ENCODE peak calls at places on chromosome 6, in five cellular contexts. One of them, this sample, is unnamed.

GRCh38 chr6:112027942-112028674 is 25.8 kb upstream of the CCN6 start:
- DNase-seq in cardiac fibroblast: peak; percentile 50
- DNase-seq in CD8-positive, alpha-beta memory T cell: peak; percentile 72
- DNase-seq in fibroblast of pulmonary artery: peak; percentile 27
- DNase-seq in upper lobe of right lung: no peak
- DNase-seq in this sample: no peak

GRCh38 chr6:153104220-153104619 is 26.9 kb downstream of the RGS17 start:
- DNase-seq in cardiac fibroblast: peak; percentile 18
- DNase-seq in CD8-positive, alpha-beta memory T cell: no peak
- DNase-seq in fibroblast of pulmonary artery: no peak
- DNase-seq in upper lobe of right lung: no peak
- DNase-seq in this sample: no peak

GRCh38 chr6:142421285-142422202 is 119.7 kb downstream of the ADGRG6 start:
- DNase-seq in cardiac fibroblast: no peak
- DNase-seq in CD8-positive, alpha-beta memory T cell: no peak
- DNase-seq in fibroblast of pulmonary artery: no peak
- DNase-seq in upper lobe of right lung: no peak
- DNase-seq in this sample: no peak

GRCh38 chr6:148972481-148972880 is 225.7 kb downstream of the UST start:
- DNase-seq in cardiac fibroblast: no peak
- DNase-seq in CD8-positive, alpha-beta memory T cell: peak; percentile 62
- DNase-seq in fibroblast of pulmonary artery: no peak
- DNase-seq in upper lobe of right lung: no peak
- DNase-seq in this sample: no peak

GRCh38 chr6:149900620-149901443 is 2.9 kb upstream of the RAET1E start:
- DNase-seq in cardiac fibroblast: no peak
- DNase-seq in CD8-positive, alpha-beta memory T cell: no peak
- DNase-seq in fibroblast of pulmonary artery: no peak
- DNase-seq in upper lobe of right lung: peak; percentile 57
- DNase-seq in this sample: no peak

GRCh38 chr6:122180132-122180531 is 219.3 kb upstream of the HSF2 start:
- DNase-seq in cardiac fibroblast: no peak
- DNase-seq in CD8-positive, alpha-beta memory T cell: no peak
- DNase-seq in fibroblast of pulmonary artery: no peak
- DNase-seq in upper lobe of right lung: no peak
- DNase-seq in this sample: no peak

GRCh38 chr6:97978855-97979271 is 695.8 kb upstream of the MMS22L start:
- DNase-seq in cardiac fibroblast: no peak
- DNase-seq in CD8-positive, alpha-beta memory T cell: no peak
- DNase-seq in fibroblast of pulmonary artery: no peak
- DNase-seq in upper lobe of right lung: no peak
- DNase-seq in this sample: no peak

GRCh38 chr6:26003102-26003694 is 40.6 kb downstream of the TRIM38 start:
- DNase-seq in cardiac fibroblast: peak; percentile 74
- DNase-seq in CD8-positive, alpha-beta memory T cell: peak; percentile 65
- DNase-seq in fibroblast of pulmonary artery: peak; percentile 71
- DNase-seq in upper lobe of right lung: no peak
- DNase-seq in this sample: no peak

GRCh38 chr6:71419954-71420692 is 131.5 kb downstream of the OGFRL1 start:
- DNase-seq in cardiac fibroblast: peak; percentile 58
- DNase-seq in CD8-positive, alpha-beta memory T cell: no peak
- DNase-seq in fibroblast of pulmonary artery: peak; percentile 47
- DNase-seq in upper lobe of right lung: peak; percentile 82
- DNase-seq in this sample: no peak

GRCh38 chr6:141107562-141108160 is 1025.1 kb upstream of the GJE1 start:
- DNase-seq in cardiac fibroblast: peak; percentile 23
- DNase-seq in CD8-positive, alpha-beta memory T cell: no peak
- DNase-seq in fibroblast of pulmonary artery: peak; percentile 65
- DNase-seq in upper lobe of right lung: no peak
- DNase-seq in this sample: no peak

GRCh38 chr6:141105481-141105880 is 1027.2 kb upstream of the GJE1 start:
- DNase-seq in cardiac fibroblast: peak; percentile 62
- DNase-seq in CD8-positive, alpha-beta memory T cell: no peak
- DNase-seq in fibroblast of pulmonary artery: peak; percentile 53
- DNase-seq in upper lobe of right lung: no peak
- DNase-seq in this sample: no peak

GRCh38 chr6:141110486-141110885 is 1022.2 kb upstream of the GJE1 start:
- DNase-seq in cardiac fibroblast: peak; percentile 61
- DNase-seq in CD8-positive, alpha-beta memory T cell: no peak
- DNase-seq in fibroblast of pulmonary artery: peak; percentile 79
- DNase-seq in upper lobe of right lung: no peak
- DNase-seq in this sample: no peak
- H3K4me3 ChIP-seq in cardiac fibroblast: no peak overlapping the region
- H3K4me3 ChIP-seq in CD8-positive, alpha-beta memory T cell: no peak overlapping the region
- H3K4me3 ChIP-seq in fibroblast of pulmonary artery: no peak overlapping the region
- H3K4me3 ChIP-seq in upper lobe of right lung: no peak overlapping the region
- H3K4me3 ChIP-seq in this sample: no peak overlapping the region

DNA sequence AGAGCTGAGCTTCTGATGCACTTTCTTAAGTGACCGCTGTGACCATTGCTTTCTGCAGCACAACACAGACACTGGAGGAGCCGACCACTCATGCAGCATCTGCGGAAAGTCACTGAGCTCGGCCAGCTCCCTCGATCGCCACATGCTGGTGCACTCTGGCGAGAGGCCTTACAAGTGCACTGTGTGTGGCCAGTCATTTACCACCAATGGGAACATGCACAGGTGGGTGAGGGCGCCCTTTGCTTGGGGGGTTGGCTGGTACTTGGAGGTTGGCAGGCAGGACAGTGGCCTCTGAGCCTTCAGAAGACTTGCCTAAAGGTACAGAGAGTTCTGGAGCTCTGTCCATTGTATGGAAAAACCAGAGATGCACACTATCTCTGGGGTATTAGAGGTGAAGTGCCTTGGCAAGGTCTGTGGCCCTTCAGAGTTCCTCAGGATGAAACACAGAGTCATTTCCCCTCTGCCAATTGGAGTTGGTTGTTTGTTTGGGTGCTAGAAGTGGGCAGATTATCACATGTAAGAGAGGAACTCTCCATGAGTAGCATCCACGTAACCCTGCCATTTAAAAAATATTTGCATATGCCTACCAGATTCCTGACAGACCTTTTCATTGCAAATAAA is 81.5 kb downstream of the RREB1 start:
- DNase-seq in cardiac fibroblast: no peak
- DNase-seq in CD8-positive, alpha-beta memory T cell: no peak
- DNase-seq in fibroblast of pulmonary artery: no peak
- DNase-seq in upper lobe of right lung: no peak
- DNase-seq in this sample: no peak
- H3K4me3 ChIP-seq in cardiac fibroblast: no peak overlapping the region
- H3K4me3 ChIP-seq in CD8-positive, alpha-beta memory T cell: no peak overlapping the region
- H3K4me3 ChIP-seq in fibroblast of pulmonary artery: no peak overlapping the region
- H3K4me3 ChIP-seq in upper lobe of right lung: no peak overlapping the region
- H3K4me3 ChIP-seq in this sample: no peak overlapping the region

DNA sequence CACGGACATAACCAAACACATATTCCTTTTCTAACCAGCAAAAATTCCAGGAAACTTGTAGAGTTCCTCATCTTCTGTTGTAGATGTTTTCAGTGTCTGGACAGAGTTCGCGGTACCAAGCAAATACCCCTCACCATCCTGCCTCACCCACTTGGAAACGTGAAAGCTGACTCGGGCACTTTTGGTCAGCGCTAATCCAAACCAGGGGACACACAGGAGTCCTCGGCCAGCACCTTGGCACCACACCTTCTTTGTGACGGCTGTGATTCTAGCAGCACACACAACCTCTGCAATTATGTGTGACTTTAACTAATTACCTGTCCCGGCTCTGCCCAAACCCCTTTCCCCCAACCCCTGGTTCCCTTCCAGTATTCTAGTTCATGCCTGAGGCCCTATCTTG is 58.1 kb downstream of the PLAGL1 start:
- DNase-seq in cardiac fibroblast: no peak
- DNase-seq in CD8-positive, alpha-beta memory T cell: no peak
- DNase-seq in fibroblast of pulmonary artery: no peak
- DNase-seq in upper lobe of right lung: no peak
- DNase-seq in this sample: no peak
- H3K4me3 ChIP-seq in cardiac fibroblast: no peak overlapping the region
- H3K4me3 ChIP-seq in CD8-positive, alpha-beta memory T cell: no peak overlapping the region
- H3K4me3 ChIP-seq in fibroblast of pulmonary artery: no peak overlapping the region
- H3K4me3 ChIP-seq in upper lobe of right lung: peak overlapping the region; percentile 18
- H3K4me3 ChIP-seq in this sample: no peak overlapping the region

GRCh38 chr6:87724994-87725811 is 23.2 kb upstream of the AKIRIN2 start:
- DNase-seq in cardiac fibroblast: no peak
- DNase-seq in CD8-positive, alpha-beta memory T cell: no peak
- DNase-seq in fibroblast of pulmonary artery: no peak
- DNase-seq in upper lobe of right lung: no peak
- DNase-seq in this sample: peak; percentile 88

GRCh38 chr6:87728706-87729105 is 26.7 kb upstream of the AKIRIN2 start:
- DNase-seq in cardiac fibroblast: no peak
- DNase-seq in CD8-positive, alpha-beta memory T cell: no peak
- DNase-seq in fibroblast of pulmonary artery: no peak
- DNase-seq in upper lobe of right lung: no peak
- DNase-seq in this sample: no peak

GRCh38 chr6:87730310-87730709 is 28.3 kb upstream of the AKIRIN2 start:
- DNase-seq in cardiac fibroblast: peak; percentile 41
- DNase-seq in CD8-positive, alpha-beta memory T cell: no peak
- DNase-seq in fibroblast of pulmonary artery: no peak
- DNase-seq in upper lobe of right lung: no peak
- DNase-seq in this sample: no peak

GRCh38 chr6:87731818-87732661 is 30.0 kb upstream of the AKIRIN2 start:
- DNase-seq in cardiac fibroblast: peak; percentile 99
- DNase-seq in CD8-positive, alpha-beta memory T cell: peak; percentile 56
- DNase-seq in fibroblast of pulmonary artery: peak; percentile 99
- DNase-seq in upper lobe of right lung: peak; percentile 93
- DNase-seq in this sample: no peak

DNA sequence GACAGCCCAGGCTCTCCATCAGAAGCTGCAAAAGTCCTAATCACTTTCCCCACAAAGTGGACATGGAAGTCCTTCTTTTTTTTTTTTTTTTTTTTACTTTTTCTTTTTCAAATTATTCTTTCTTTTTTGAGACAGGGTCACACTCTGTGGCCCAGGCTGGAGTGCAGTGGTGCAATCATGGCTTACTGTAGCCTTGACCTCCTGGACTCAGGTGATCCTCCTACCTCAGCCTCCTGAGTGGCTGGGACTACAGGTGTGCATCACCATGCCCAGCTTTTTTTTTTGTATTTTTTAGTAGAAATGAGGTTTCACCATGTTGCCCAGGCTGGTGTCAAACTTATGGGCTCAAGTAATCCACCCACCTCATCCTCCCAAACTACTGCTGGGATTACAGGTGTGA is 29.0 kb upstream of the AKIRIN2 start:
- DNase-seq in cardiac fibroblast: no peak
- DNase-seq in CD8-positive, alpha-beta memory T cell: no peak
- DNase-seq in fibroblast of pulmonary artery: no peak
- DNase-seq in upper lobe of right lung: no peak
- DNase-seq in this sample: no peak
- H3K4me3 ChIP-seq in cardiac fibroblast: no peak overlapping the region
- H3K4me3 ChIP-seq in CD8-positive, alpha-beta memory T cell: no peak overlapping the region
- H3K4me3 ChIP-seq in fibroblast of pulmonary artery: no peak overlapping the region
- H3K4me3 ChIP-seq in upper lobe of right lung: no peak overlapping the region
- H3K4me3 ChIP-seq in this sample: no peak overlapping the region

GRCh38 chr6:166813461-166813860 is 142.9 kb downstream of the RNASET2 start:
- DNase-seq in cardiac fibroblast: no peak
- DNase-seq in CD8-positive, alpha-beta memory T cell: no peak
- DNase-seq in fibroblast of pulmonary artery: no peak
- DNase-seq in upper lobe of right lung: no peak
- DNase-seq in this sample: no peak

GRCh38 chr6:166809721-166810120 is 146.6 kb downstream of the RNASET2 start:
- DNase-seq in cardiac fibroblast: no peak
- DNase-seq in CD8-positive, alpha-beta memory T cell: no peak
- DNase-seq in fibroblast of pulmonary artery: no peak
- DNase-seq in upper lobe of right lung: no peak
- DNase-seq in this sample: no peak

GRCh38 chr6:166806962-166807757 is 149.2 kb downstream of the RNASET2 start:
- DNase-seq in cardiac fibroblast: no peak
- DNase-seq in CD8-positive, alpha-beta memory T cell: no peak
- DNase-seq in fibroblast of pulmonary artery: no peak
- DNase-seq in upper lobe of right lung: no peak
- DNase-seq in this sample: no peak

GRCh38 chr6:166814386-166814785 is 142.0 kb downstream of the RNASET2 start:
- DNase-seq in cardiac fibroblast: no peak
- DNase-seq in CD8-positive, alpha-beta memory T cell: no peak
- DNase-seq in fibroblast of pulmonary artery: no peak
- DNase-seq in upper lobe of right lung: no peak
- DNase-seq in this sample: no peak

GRCh38 chr6:166810864-166811263 is 145.5 kb downstream of the RNASET2 start:
- DNase-seq in cardiac fibroblast: no peak
- DNase-seq in CD8-positive, alpha-beta memory T cell: no peak
- DNase-seq in fibroblast of pulmonary artery: no peak
- DNase-seq in upper lobe of right lung: no peak
- DNase-seq in this sample: no peak
- H3K4me3 ChIP-seq in cardiac fibroblast: no peak overlapping the region
- H3K4me3 ChIP-seq in CD8-positive, alpha-beta memory T cell: no peak overlapping the region
- H3K4me3 ChIP-seq in fibroblast of pulmonary artery: no peak overlapping the region
- H3K4me3 ChIP-seq in upper lobe of right lung: no peak overlapping the region
- H3K4me3 ChIP-seq in this sample: no peak overlapping the region

DNA sequence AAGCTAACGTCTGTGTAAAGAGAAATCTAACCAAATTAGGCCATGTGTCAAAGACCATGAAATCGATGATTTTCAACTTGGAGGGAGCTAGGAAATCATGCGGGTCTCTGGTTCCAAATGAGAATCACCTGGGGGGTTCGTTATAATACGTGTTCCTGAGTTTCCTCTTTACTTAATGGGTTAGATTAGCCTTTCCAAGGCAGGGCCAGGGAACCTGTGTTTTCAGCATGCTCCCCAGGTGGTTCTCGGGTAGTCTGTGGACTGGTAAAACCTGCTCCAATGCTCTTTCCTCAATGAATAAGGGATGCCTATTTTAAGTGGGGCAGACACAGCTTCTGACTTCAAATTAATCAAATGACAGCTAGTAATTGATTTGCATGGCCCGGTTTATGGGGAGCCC is 965 bp upstream of the HLA-DOA start:
- DNase-seq in cardiac fibroblast: no peak
- DNase-seq in CD8-positive, alpha-beta memory T cell: no peak
- DNase-seq in fibroblast of pulmonary artery: no peak
- DNase-seq in upper lobe of right lung: no peak
- DNase-seq in this sample: no peak
- H3K4me3 ChIP-seq in cardiac fibroblast: no peak overlapping the region
- H3K4me3 ChIP-seq in CD8-positive, alpha-beta memory T cell: no peak overlapping the region
- H3K4me3 ChIP-seq in fibroblast of pulmonary artery: no peak overlapping the region
- H3K4me3 ChIP-seq in upper lobe of right lung: no peak overlapping the region
- H3K4me3 ChIP-seq in this sample: no peak overlapping the region

This sample was measured in GM12864.